ENCODE peak calls at places on chromosomes 12 and 14, in five cellular contexts. P, S, D, H and G are unnamed samples.

GRCh38 chr14:81529391-81529790 is 4.3 kb downstream of the SEL1L start:
- DNase-seq in S (no peak), P (no peak), D (no peak), H (no peak), G (no peak)

GRCh38 chr12:90978117-90978770 is 23.3 kb upstream of the CCER1 start:
- DNase-seq in S (no peak), H (no peak), D (no peak), P (no peak), G (no peak)

GRCh38 chr12:89742337-89743022 is 33.8 kb upstream of the ATP2B1 start:
- DNase-seq in D (no peak), P (no peak), H (no peak), S (no peak), G (no peak)

GRCh38 chr14:35374273-35374681 is 30.3 kb downstream of the NFKBIA start:
- DNase-seq in H (no peak), D (no peak), P (no peak), S (no peak), G (no peak)

GRCh38 chr14:68885226-68886108 is 92.6 kb upstream of the ZFP36L1 start:
- DNase-seq in P (no peak), H (no peak), S (no peak), D (no peak), G (no peak)

GRCh38 chr12:130971871-130972588 is 18.3 kb downstream of the ADGRD1 start:
- DNase-seq in S (no peak), P (no peak), H (no peak), D (no peak), G (no peak)

GRCh38 chr12:64733857-64734256 is 25.3 kb downstream of the GNS start:
- DNase-seq in P (no peak), D (no peak), H (peak), S (no peak), G (peak)

GRCh38 chr14:55803506-55804197 is 223.6 kb downstream of the KTN1 start:
- DNase-seq in D (peak), S (no peak), P (no peak), H (no peak), G (no peak)

GRCh38 chr14:34331728-34332623 is 130.1 kb downstream of the SPTSSA start:
- DNase-seq in D (peak), P (peak), H (peak), S (peak), G (peak)

GRCh38 chr14:68395585-68395984 is 397.3 kb downstream of the ZFP36L1 start:
- DNase-seq in D (no peak), H (no peak), P (no peak), S (no peak), G (no peak)

GRCh38 chr12:100020370-100020769 is 35.6 kb upstream of the ANKS1B start:
- DNase-seq in P (no peak), H (no peak), D (no peak), S (no peak), G (no peak)

GRCh38 chr14:36824854-36825253 is 163.2 kb downstream of the PAX9 start:
- DNase-seq in D (no peak), P (no peak), H (no peak), S (no peak), G (no peak)

GRCh38 chr12:108907861-108908302 is 28.0 kb downstream of the DAO start:
- DNase-seq in S (no peak), D (no peak), P (no peak), H (no peak), G (no peak)

GRCh38 chr12:102120886-102121285 is 903 bp downstream of the PARPBP start:
- DNase-seq in S (no peak), H (no peak), P (no peak), D (no peak), G (no peak)

GRCh38 chr12:65670775-65671174 is 153.5 kb upstream of the HMGA2 start:
- DNase-seq in P (no peak), S (no peak), D (no peak), H (no peak), G (no peak)

GRCh38 chr12:15179672-15180071 is 41.5 kb downstream of the RERG start:
- DNase-seq in S (no peak), P (no peak), D (no peak), H (no peak), G (no peak)

GRCh38 chr12:57435288-57435687 is 704 bp downstream of the INHBC start:
- DNase-seq in P (no peak), D (no peak), S (no peak), H (no peak), G (no peak)

GRCh38 chr12:50282581-50283229 is 615 bp downstream of the LIMA1 start:
- DNase-seq in S (no peak), D (no peak), H (no peak), P (no peak), G (peak)

GRCh38 chr12:21697829-21698630 is 40.4 kb upstream of the LDHB start:
- DNase-seq in D (no peak), S (no peak), H (no peak), P (no peak), G (no peak)

GRCh38 chr14:74526854-74527585 is 33.5 kb downstream of the ISCA2 start:
- DNase-seq in S (no peak), H (no peak), D (no peak), P (no peak), G (no peak)

GRCh38 chr12:46494424-46494823 is 121.9 kb upstream of the SLC38A2 start:
- DNase-seq in P (no peak), S (no peak), D (no peak), H (no peak), G (no peak)

GRCh38 chr12:70691018-70691672 is 53.9 kb upstream of the PTPRB start:
- DNase-seq in S (no peak), P (no peak), H (no peak), D (no peak), G (no peak)

GRCh38 chr12:32305163-32305562 is 94.2 kb upstream of the FGD4 start:
- DNase-seq in D (no peak), P (no peak), S (no peak), H (no peak), G (no peak)

GRCh38 chr12:1174659-1175058 is 183.6 kb downstream of the ERC1 start:
- DNase-seq in S (no peak), H (no peak), D (no peak), P (no peak), G (no peak)

GRCh38 chr14:91173221-91173670 is 59.4 kb downstream of the DGLUCY start:
- DNase-seq in P (peak), H (peak), S (peak), D (peak), G (peak)

GRCh38 chr14:54498095-54498531 is 9.3 kb upstream of the GMFB start:
- DNase-seq in D (no peak), H (no peak), S (no peak), P (no peak), G (no peak)